ENCODE peak calls at places on chromosomes 3 and 15, in eight cellular contexts. X is fibroblast of lung; H is stimulated activated CD4-positive, alpha-beta T cell treated with anti-CD3 and anti-CD28 coated beads, Interleukin-4, amount 100 ng/mL, for 1 hour; D is SK-N-DZ; T is activated CD4-positive, alpha-beta T cell treated with anti-CD3 and anti-CD28 coated beads, Interleukin-2, amount 50 U/mL, for 4 hours; S is mesothelial cell of epicardium; O is amniotic stem cell; Q is body of pancreas. Z is an unnamed sample.

GRCh38 chr3:37969601-37970100 is 20.9 kb upstream of the VILL start:
- DNase-seq in X (no peak), H (no peak), D (no peak), T (no peak), S (no peak), O (no peak), Q (no peak), Z (no peak)

GRCh38 chr15:97425596-97425995 is 534.9 kb upstream of the ARRDC4 start:
- DNase-seq in X (no peak), H (no peak), D (no peak), T (no peak), S (no peak), O (no peak), Q (no peak), Z (no peak)

GRCh38 chr15:64072812-64073211 is 20.8 kb downstream of the CIAO2A start:
- DNase-seq in X (no peak), H (no peak), D (no peak), T (no peak), S (no peak), O (no peak), Q (peak), Z (no peak)

GRCh38 chr3:8519156-8519555 is 17.5 kb downstream of the LMCD1 start:
- DNase-seq in X (peak), H (no peak), D (no peak), T (no peak), S (no peak), O (no peak), Q (no peak), Z (no peak)

GRCh38 chr15:91521996-91522395 is 331.5 kb upstream of the SLCO3A1 start:
- DNase-seq in X (peak), H (no peak), D (no peak), T (no peak), S (no peak), O (no peak), Q (no peak), Z (no peak)

GRCh38 chr3:22013641-22014040 is 262.6 kb upstream of the ZNF385D start:
- DNase-seq in X (no peak), H (no peak), D (no peak), T (no peak), S (no peak), O (no peak), Q (no peak), Z (no peak)

GRCh38 chr15:23397779-23398178 is 43.2 kb downstream of the GOLGA8S start:
- DNase-seq in X (no peak), H (no peak), D (no peak), T (no peak), S (no peak), O (no peak), Q (no peak), Z (no peak)

GRCh38 chr3:127781411-127782001 is 40.8 kb downstream of the MGLL start:
- DNase-seq in X (peak), H (no peak), D (no peak), T (no peak), S (no peak), O (peak), Q (no peak), Z (no peak)

GRCh38 chr3:188037116-188037718 is 116.7 kb upstream of the LPP start:
- DNase-seq in X (peak), H (no peak), D (peak), T (no peak), S (no peak), O (no peak), Q (peak), Z (peak)

GRCh38 chr15:41520636-41521035 is 7.0 kb upstream of the LTK start:
- DNase-seq in X (no peak), H (no peak), D (no peak), T (no peak), S (no peak), O (no peak), Q (no peak), Z (no peak)

GRCh38 chr15:45429974-45430792 is 51.8 kb upstream of the GATM start:
- DNase-seq in X (peak), H (peak), D (no peak), T (peak), S (peak), O (no peak), Q (peak), Z (peak)

GRCh38 chr3:44772099-44772442 is 10.5 kb downstream of the KIF15 start:
- DNase-seq in X (no peak), H (no peak), D (no peak), T (no peak), S (no peak), O (no peak), Q (no peak), Z (no peak)

GRCh38 chr3:116440196-116440595 is 5.1 kb downstream of the LSAMP start:
- DNase-seq in X (peak), H (no peak), D (no peak), T (no peak), S (no peak), O (no peak), Q (no peak), Z (no peak)

GRCh38 chr15:95843241-95843851 is 487.2 kb upstream of the NR2F2 start:
- DNase-seq in X (peak), H (no peak), D (no peak), T (no peak), S (no peak), O (peak), Q (no peak), Z (no peak)

Z was measured in transverse colon.